ENCODE peak calls at places on chromosomes 6 and 20, in nine cellular contexts. One of them, this sample, is unnamed.

GRCh38 chr6:30922447-30922852 is 8.4 kb downstream of the VARS2 start:
- DNase-seq in pancreas: no peak
- DNase-seq in fibroblast of lung: no peak
- DNase-seq in transverse colon: no peak
- DNase-seq in CD8-positive, alpha-beta T cell: no peak
- DNase-seq in endodermal cell: peak; percentile 82
- DNase-seq in psoas muscle: no peak
- DNase-seq in thoracic aorta: no peak
- DNase-seq in astrocyte: no peak
- DNase-seq in this sample: no peak

GRCh38 chr6:118660218-118660569 is 8.8 kb upstream of the CEP85L start:
- DNase-seq in pancreas: no peak
- DNase-seq in fibroblast of lung: no peak
- DNase-seq in transverse colon: no peak
- DNase-seq in CD8-positive, alpha-beta T cell: peak; percentile 49
- DNase-seq in endodermal cell: no peak
- DNase-seq in psoas muscle: no peak
- DNase-seq in thoracic aorta: no peak
- DNase-seq in astrocyte: no peak
- DNase-seq in this sample: peak; percentile 35

GRCh38 chr20:4341804-4342560 is 326.6 kb upstream of the RNF24 start:
- DNase-seq in pancreas: no peak
- DNase-seq in fibroblast of lung: peak; percentile 63
- DNase-seq in transverse colon: no peak
- DNase-seq in CD8-positive, alpha-beta T cell: no peak
- DNase-seq in endodermal cell: no peak
- DNase-seq in psoas muscle: no peak
- DNase-seq in thoracic aorta: no peak
- DNase-seq in astrocyte: peak; percentile 88
- DNase-seq in this sample: no peak

GRCh38 chr6:45105170-45105820 is 222.8 kb upstream of the RUNX2 start:
- DNase-seq in pancreas: no peak
- DNase-seq in fibroblast of lung: peak; percentile 10
- DNase-seq in transverse colon: no peak
- DNase-seq in CD8-positive, alpha-beta T cell: no peak
- DNase-seq in endodermal cell: no peak
- DNase-seq in psoas muscle: no peak
- DNase-seq in thoracic aorta: no peak
- DNase-seq in astrocyte: peak; percentile 61
- DNase-seq in this sample: no peak

GRCh38 chr6:77857421-77857820 is 204.6 kb downstream of the MEI4 start:
- DNase-seq in pancreas: no peak
- DNase-seq in fibroblast of lung: no peak
- DNase-seq in transverse colon: no peak
- DNase-seq in CD8-positive, alpha-beta T cell: no peak
- DNase-seq in endodermal cell: no peak
- DNase-seq in psoas muscle: no peak
- DNase-seq in thoracic aorta: no peak
- DNase-seq in astrocyte: no peak
- DNase-seq in this sample: no peak

GRCh38 chr6:26521485-26522391 is 16.4 kb upstream of the HMGN4 start:
- DNase-seq in pancreas: peak; percentile 89
- DNase-seq in fibroblast of lung: peak; percentile 79
- DNase-seq in transverse colon: peak; percentile 87
- DNase-seq in CD8-positive, alpha-beta T cell: peak; percentile 65
- DNase-seq in endodermal cell: peak; percentile 93
- DNase-seq in psoas muscle: peak; percentile 93
- DNase-seq in thoracic aorta: peak; percentile 26
- DNase-seq in astrocyte: peak; percentile 63
- DNase-seq in this sample: peak; percentile 53

GRCh38 chr6:34526241-34526972 is 29.7 kb downstream of the SPDEF start:
- DNase-seq in pancreas: peak; percentile 51
- DNase-seq in fibroblast of lung: no peak
- DNase-seq in transverse colon: no peak
- DNase-seq in CD8-positive, alpha-beta T cell: no peak
- DNase-seq in endodermal cell: peak; percentile 70
- DNase-seq in psoas muscle: peak; percentile 49
- DNase-seq in thoracic aorta: no peak
- DNase-seq in astrocyte: no peak
- DNase-seq in this sample: no peak

GRCh38 chr6:1911476-1911875 is 301.8 kb downstream of the FOXC1 start:
- DNase-seq in pancreas: no peak
- DNase-seq in fibroblast of lung: peak; percentile 29
- DNase-seq in transverse colon: no peak
- DNase-seq in CD8-positive, alpha-beta T cell: no peak
- DNase-seq in endodermal cell: no peak
- DNase-seq in psoas muscle: no peak
- DNase-seq in thoracic aorta: no peak
- DNase-seq in astrocyte: no peak
- DNase-seq in this sample: no peak

GRCh38 chr20:14406495-14406894 is 69.1 kb upstream of the FLRT3 start:
- DNase-seq in pancreas: no peak
- DNase-seq in fibroblast of lung: peak; percentile 3
- DNase-seq in transverse colon: no peak
- DNase-seq in CD8-positive, alpha-beta T cell: no peak
- DNase-seq in endodermal cell: no peak
- DNase-seq in psoas muscle: no peak
- DNase-seq in thoracic aorta: no peak
- DNase-seq in astrocyte: peak; percentile 44
- DNase-seq in this sample: no peak

GRCh38 chr20:47351643-47352331 is 4.7 kb downstream of the ZMYND8 start:
- DNase-seq in pancreas: no peak
- DNase-seq in fibroblast of lung: no peak
- DNase-seq in transverse colon: no peak
- DNase-seq in CD8-positive, alpha-beta T cell: no peak
- DNase-seq in endodermal cell: peak; percentile 67
- DNase-seq in psoas muscle: no peak
- DNase-seq in thoracic aorta: no peak
- DNase-seq in astrocyte: no peak
- DNase-seq in this sample: no peak

GRCh38 chr6:26351544-26351953 is 13.4 kb upstream of the BTN3A2 start:
- DNase-seq in pancreas: no peak
- DNase-seq in fibroblast of lung: peak; percentile 78
- DNase-seq in transverse colon: no peak
- DNase-seq in CD8-positive, alpha-beta T cell: no peak
- DNase-seq in endodermal cell: no peak
- DNase-seq in psoas muscle: no peak
- DNase-seq in thoracic aorta: no peak
- DNase-seq in astrocyte: peak; percentile 97
- DNase-seq in this sample: no peak

GRCh38 chr6:138577151-138577915 is 78.0 kb upstream of the NHSL1 start:
- DNase-seq in pancreas: no peak
- DNase-seq in fibroblast of lung: no peak
- DNase-seq in transverse colon: no peak
- DNase-seq in CD8-positive, alpha-beta T cell: no peak
- DNase-seq in endodermal cell: no peak
- DNase-seq in psoas muscle: no peak
- DNase-seq in thoracic aorta: no peak
- DNase-seq in astrocyte: peak; percentile 35
- DNase-seq in this sample: no peak

GRCh38 chr6:159151266-159151855 is 17.8 kb upstream of the FNDC1 start:
- DNase-seq in pancreas: no peak
- DNase-seq in fibroblast of lung: peak; percentile 69
- DNase-seq in transverse colon: peak; percentile 48
- DNase-seq in CD8-positive, alpha-beta T cell: peak; percentile 32
- DNase-seq in endodermal cell: peak; percentile 77
- DNase-seq in psoas muscle: no peak
- DNase-seq in thoracic aorta: no peak
- DNase-seq in astrocyte: no peak
- DNase-seq in this sample: peak; percentile 26

DNA sequence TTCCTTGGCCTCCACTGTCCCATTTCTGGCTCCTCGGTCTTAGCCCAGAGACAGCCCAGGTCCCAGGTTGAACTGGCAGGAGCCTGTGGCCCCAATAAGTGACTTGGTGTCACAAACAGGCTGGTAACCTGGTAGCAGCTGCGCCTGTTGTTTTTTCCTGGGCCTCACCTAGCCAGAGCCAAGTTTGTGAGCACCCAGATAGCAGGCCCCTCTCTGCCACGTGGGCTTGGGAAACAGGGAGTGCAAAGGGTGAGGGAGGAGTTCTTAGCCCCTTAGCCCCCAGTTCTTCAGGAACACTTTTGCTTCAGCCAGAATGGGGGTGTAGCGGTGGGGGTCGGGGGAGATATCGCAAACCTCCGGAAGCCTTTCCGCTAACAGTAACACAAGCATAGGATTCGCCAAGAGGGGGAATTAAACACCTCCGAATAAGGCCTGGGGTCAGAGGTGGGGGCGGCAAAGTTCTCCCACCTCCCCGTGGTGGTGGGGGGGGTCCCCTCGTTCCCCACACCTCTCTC is 760 bp downstream of the C6orf132 start:
- DNase-seq in pancreas: no peak
- DNase-seq in fibroblast of lung: peak; percentile 29
- DNase-seq in transverse colon: no peak
- DNase-seq in CD8-positive, alpha-beta T cell: no peak
- DNase-seq in endodermal cell: peak; percentile 70
- DNase-seq in psoas muscle: no peak
- DNase-seq in thoracic aorta: no peak
- DNase-seq in astrocyte: no peak
- DNase-seq in this sample: no peak
- H3K27ac ChIP-seq in pancreas: peak overlapping the region; percentile 91
- H3K27ac ChIP-seq in fibroblast of lung: peak overlapping the region; percentile 88
- H3K27ac ChIP-seq in transverse colon: peak overlapping the region; percentile 88
- H3K27ac ChIP-seq in CD8-positive, alpha-beta T cell: no peak overlapping the region
- H3K27ac ChIP-seq in endodermal cell: no peak overlapping the region
- H3K27ac ChIP-seq in psoas muscle: no peak overlapping the region
- H3K27ac ChIP-seq in thoracic aorta: no peak overlapping the region
- H3K27ac ChIP-seq in astrocyte: peak overlapping the region; percentile 93
- H3K27ac ChIP-seq in this sample: no peak overlapping the region

DNA sequence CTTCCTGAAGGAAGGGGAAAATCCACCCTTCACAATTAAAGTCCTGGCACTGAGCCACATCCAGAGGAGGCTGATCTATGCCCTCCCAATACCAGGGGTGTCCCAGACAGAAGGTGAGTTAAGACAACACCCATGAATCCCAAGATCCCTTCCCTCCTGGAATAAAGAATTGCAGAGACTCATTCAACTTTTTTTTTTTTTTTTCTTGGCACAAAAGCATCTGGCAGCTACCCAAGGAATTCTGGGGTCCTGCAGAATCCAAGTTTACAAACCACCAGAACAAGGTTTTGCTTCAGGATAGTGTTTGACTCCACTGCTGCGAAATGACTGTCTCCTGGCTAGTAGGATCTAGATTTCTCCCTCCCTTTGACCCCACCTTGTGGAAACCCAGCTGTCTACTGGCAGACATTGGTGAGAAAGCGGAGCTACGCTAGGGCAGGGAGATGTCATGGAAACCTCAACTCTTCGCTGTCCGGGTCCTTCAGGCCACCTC is 37.4 kb downstream of the JAG1 start:
- DNase-seq in pancreas: no peak
- DNase-seq in fibroblast of lung: peak; percentile 76
- DNase-seq in transverse colon: no peak
- DNase-seq in CD8-positive, alpha-beta T cell: no peak
- DNase-seq in endodermal cell: no peak
- DNase-seq in psoas muscle: no peak
- DNase-seq in thoracic aorta: no peak
- DNase-seq in astrocyte: peak; percentile 72
- DNase-seq in this sample: no peak
- TF ChIP-seq CTCF in pancreas: no peak
- TF ChIP-seq CTCF in fibroblast of lung: no peak
- TF ChIP-seq CTCF in transverse colon: no peak
- TF ChIP-seq CTCF in CD8-positive, alpha-beta T cell: no peak
- TF ChIP-seq CTCF in endodermal cell: no peak
- TF ChIP-seq CTCF in psoas muscle: no peak
- TF ChIP-seq CTCF in thoracic aorta: no peak
- TF ChIP-seq CTCF in astrocyte: no peak
- TF ChIP-seq CTCF in this sample: no peak

GRCh38 chr6:37971263-37971662 is 151.7 kb downstream of the ZFAND3 start:
- DNase-seq in pancreas: no peak
- DNase-seq in fibroblast of lung: peak; percentile 67
- DNase-seq in transverse colon: no peak
- DNase-seq in CD8-positive, alpha-beta T cell: no peak
- DNase-seq in endodermal cell: no peak
- DNase-seq in psoas muscle: no peak
- DNase-seq in thoracic aorta: no peak
- DNase-seq in astrocyte: no peak
- DNase-seq in this sample: no peak
- H3K9me3 ChIP-seq in pancreas: no peaks in the 10 kb centered on the region
- H3K9me3 ChIP-seq in fibroblast of lung: no peaks in the 10 kb centered on the region
- H3K9me3 ChIP-seq in transverse colon: peaks cover 9% of the 10 kb centered on the region
- H3K9me3 ChIP-seq in CD8-positive, alpha-beta T cell: peaks cover 4% of the 10 kb centered on the region
- H3K9me3 ChIP-seq in endodermal cell: peaks cover 32% of the 10 kb centered on the region
- H3K9me3 ChIP-seq in psoas muscle: peaks cover 19% of the 10 kb centered on the region
- H3K9me3 ChIP-seq in thoracic aorta: peaks cover 3% of the 10 kb centered on the region
- H3K9me3 ChIP-seq in astrocyte: no peaks in the 10 kb centered on the region
- H3K9me3 ChIP-seq in this sample: peaks cover 11% of the 10 kb centered on the region

GRCh38 chr6:18044108-18044783 is 56.8 kb upstream of the KIF13A start:
- DNase-seq in pancreas: no peak
- DNase-seq in fibroblast of lung: no peak
- DNase-seq in transverse colon: no peak
- DNase-seq in CD8-positive, alpha-beta T cell: no peak
- DNase-seq in endodermal cell: peak; percentile 56
- DNase-seq in psoas muscle: no peak
- DNase-seq in thoracic aorta: no peak
- DNase-seq in astrocyte: no peak
- DNase-seq in this sample: no peak

GRCh38 chr6:18047406-18047805 is 60.0 kb upstream of the KIF13A start:
- DNase-seq in pancreas: no peak
- DNase-seq in fibroblast of lung: peak; percentile 67
- DNase-seq in transverse colon: no peak
- DNase-seq in CD8-positive, alpha-beta T cell: no peak
- DNase-seq in endodermal cell: no peak
- DNase-seq in psoas muscle: no peak
- DNase-seq in thoracic aorta: no peak
- DNase-seq in astrocyte: peak; percentile 73
- DNase-seq in this sample: no peak

GRCh38 chr6:18045507-18045906 is 58.1 kb upstream of the KIF13A start:
- DNase-seq in pancreas: no peak
- DNase-seq in fibroblast of lung: no peak
- DNase-seq in transverse colon: no peak
- DNase-seq in CD8-positive, alpha-beta T cell: no peak
- DNase-seq in endodermal cell: no peak
- DNase-seq in psoas muscle: no peak
- DNase-seq in thoracic aorta: no peak
- DNase-seq in astrocyte: no peak
- DNase-seq in this sample: no peak

GRCh38 chr6:18039481-18039880 is 52.0 kb upstream of the KIF13A start:
- DNase-seq in pancreas: no peak
- DNase-seq in fibroblast of lung: peak; percentile 39
- DNase-seq in transverse colon: no peak
- DNase-seq in CD8-positive, alpha-beta T cell: no peak
- DNase-seq in endodermal cell: no peak
- DNase-seq in psoas muscle: no peak
- DNase-seq in thoracic aorta: no peak
- DNase-seq in astrocyte: peak; percentile 44
- DNase-seq in this sample: no peak

DNA sequence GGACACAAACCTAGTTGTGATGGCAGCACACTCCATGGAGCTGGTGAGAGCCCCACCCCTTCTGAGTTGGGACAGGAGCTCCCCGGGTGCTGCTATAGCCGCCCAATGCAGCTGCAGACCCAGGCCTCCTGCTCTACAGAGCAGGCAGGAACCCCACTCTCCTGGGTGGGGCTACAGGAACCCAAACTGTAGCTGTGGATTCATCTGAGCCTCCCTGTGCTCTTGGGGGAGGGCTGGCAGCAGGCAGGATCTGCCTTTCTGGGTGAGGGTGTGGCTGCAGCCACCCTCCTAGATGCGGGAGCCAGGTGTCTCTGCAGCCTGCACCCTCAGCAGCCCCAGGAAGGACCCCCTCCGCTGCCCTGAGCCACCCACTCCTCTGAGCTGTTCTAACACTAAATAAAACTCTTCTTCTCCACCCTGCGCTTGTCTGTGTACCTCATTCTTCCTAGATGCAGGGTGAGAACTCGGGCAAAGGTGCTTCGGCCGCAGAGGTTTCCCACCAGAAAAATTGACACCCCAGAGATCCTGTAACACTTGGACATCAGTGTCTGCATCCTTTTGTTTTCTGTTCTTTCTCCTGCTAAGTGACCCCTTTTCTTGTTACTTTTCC is 55.2 kb upstream of the KIF13A start:
- DNase-seq in pancreas: peak; percentile 24
- DNase-seq in fibroblast of lung: no peak
- DNase-seq in transverse colon: no peak
- DNase-seq in CD8-positive, alpha-beta T cell: no peak
- DNase-seq in endodermal cell: peak; percentile 56
- DNase-seq in psoas muscle: no peak
- DNase-seq in thoracic aorta: no peak
- DNase-seq in astrocyte: no peak
- DNase-seq in this sample: no peak
- H3K27ac ChIP-seq in pancreas: no peak overlapping the region
- H3K27ac ChIP-seq in fibroblast of lung: no peak overlapping the region
- H3K27ac ChIP-seq in transverse colon: peak overlapping the region; percentile 59
- H3K27ac ChIP-seq in CD8-positive, alpha-beta T cell: no peak overlapping the region
- H3K27ac ChIP-seq in endodermal cell: no peak overlapping the region
- H3K27ac ChIP-seq in psoas muscle: no peak overlapping the region
- H3K27ac ChIP-seq in thoracic aorta: peak overlapping the region; percentile 91
- H3K27ac ChIP-seq in astrocyte: peak overlapping the region; percentile 36
- H3K27ac ChIP-seq in this sample: no peak overlapping the region

This sample was measured in CD4-positive, alpha-beta T cell.